ENCODE peak calls at places on chromosomes 1 and 21, in seven cellular contexts. M is B cell, A is Panc1, O is heart left ventricle, Z is IMR-90, F is activated B cell treated with CpG ODN at 0.5 μM for 24 hours, P is cardiac fibroblast. X is an unnamed sample.
A peak's percentile ranks its signal among the peaks of the same experiment; 100 is the strongest.

GRCh38 chr21:28235169-28235892 is 757.3 kb downstream of the LTN1 start:
- DNase-seq in M (no peak), F (no peak), P (no peak), A (no peak), Z (no peak), O (no peak), X (no peak)

GRCh38 chr1:109760581-109761226 is 3.0 kb downstream of the EPS8L3 start:
- DNase-seq in Z (no peak), M (no peak), O (peak; percentile 2), F (no peak), P (no peak), A (no peak), X (no peak)

GRCh38 chr1:196951711-196952394 is 8.3 kb downstream of the CFHR2 start:
- DNase-seq in M (no peak), F (no peak), Z (peak; percentile 13), O (no peak), A (no peak), P (peak; percentile 14), X (no peak)

GRCh38 chr1:30817548-30817947 is 60.0 kb upstream of the LAPTM5 start:
- DNase-seq in P (no peak), F (no peak), M (no peak), A (no peak), Z (no peak), O (no peak), X (no peak)

GRCh38 chr1:91704746-91705145 is 181.2 kb downstream of the TGFBR3 start:
- DNase-seq in F (no peak), Z (no peak), O (no peak), A (no peak), M (no peak), P (no peak), X (no peak)

GRCh38 chr1:107963601-107964396 is 1.2 kb downstream of the VAV3 start:
- DNase-seq in F (peak; percentile 70), M (peak; percentile 62), P (peak; percentile 20), Z (no peak), O (peak; percentile 29), A (no peak), X (no peak)

GRCh38 chr1:183093821-183094287 is 70.6 kb downstream of the LAMC1 start:
- DNase-seq in M (no peak), O (no peak), A (no peak), F (no peak), P (peak; percentile 70), Z (peak; percentile 82), X (no peak)

GRCh38 chr1:243320224-243320623 is 64.4 kb downstream of the SDCCAG8 start:
- DNase-seq in P (no peak), O (no peak), F (no peak), Z (no peak), M (no peak), A (no peak), X (no peak)

GRCh38 chr21:27645285-27645684 is 678.4 kb upstream of the ADAMTS5 start:
- DNase-seq in Z (peak; percentile 47), F (no peak), O (no peak), A (no peak), P (peak; percentile 75), M (no peak), X (no peak)

GRCh38 chr1:198788561-198789064 is 149.8 kb downstream of the PTPRC start:
- DNase-seq in A (no peak), O (no peak), M (no peak), Z (no peak), P (peak; percentile 20), F (no peak), X (no peak)

GRCh38 chr1:36161656-36162531 is 5.9 kb downstream of the MAP7D1 start:
- DNase-seq in M (peak; percentile 81), O (no peak), Z (no peak), P (peak; percentile 81), F (peak; percentile 50), A (no peak), X (no peak)

GRCh38 chr1:184482113-184482512 is 95.3 kb downstream of the C1orf21 start:
- DNase-seq in Z (peak; percentile 44), F (no peak), P (no peak), O (peak; percentile 75), M (no peak), A (no peak), X (no peak)

GRCh38 chr1:171805395-171806115 is 24.1 kb downstream of the METTL13 start:
- DNase-seq in P (no peak), A (no peak), M (no peak), F (no peak), O (no peak), Z (no peak), X (no peak)

GRCh38 chr21:34846214-34846575 is 177.4 kb downstream of the CLIC6 start:
- DNase-seq in O (no peak), P (no peak), A (no peak), F (no peak), Z (no peak), M (no peak), X (no peak)

GRCh38 chr1:229887043-229887822 is 179.8 kb upstream of the GALNT2 start:
- DNase-seq in A (no peak), O (peak; percentile 52), Z (no peak), M (no peak), F (no peak), P (no peak), X (no peak)

DNA sequence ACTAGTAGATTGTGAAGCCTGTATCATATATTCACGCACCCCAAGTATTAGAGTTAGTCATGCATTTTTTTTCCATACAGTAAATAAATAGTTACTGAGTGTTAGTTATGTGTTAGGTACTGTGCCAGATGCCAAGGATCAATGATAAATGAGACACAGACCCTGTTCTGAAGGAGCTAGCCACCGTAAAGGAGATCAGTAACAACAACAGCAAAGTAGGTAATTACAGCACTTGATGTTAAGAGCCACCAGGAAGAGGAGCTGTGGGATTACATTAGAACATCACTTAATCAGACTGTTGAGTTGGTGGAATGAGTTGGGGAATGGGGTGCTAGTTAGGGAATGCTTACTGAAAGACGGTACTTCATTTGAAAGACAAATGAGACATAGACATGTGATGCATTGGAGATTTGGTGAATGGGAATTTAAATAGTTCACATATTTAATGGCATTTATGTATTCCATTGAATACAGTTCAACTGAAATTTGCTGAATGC is 21.0 kb downstream of the PRKAA2 start:
- DNase-seq in A (no peak), P (no peak), F (no peak), M (no peak), O (no peak), Z (no peak), X (no peak)
- TF ChIP-seq CTCF in A (no peak), P (no peak), F (no peak), M (no peak), O (no peak), Z (no peak), X (no peak)

GRCh38 chr1:201551096-201551495 is 12.2 kb downstream of the NAV1 start:
- DNase-seq in F (no peak), O (no peak), Z (no peak), P (no peak), A (no peak), M (no peak), X (no peak)
- TF ChIP-seq CTCF in F (no peak), O (no peak), Z (no peak), P (no peak), A (no peak), M (no peak), X (no peak)

GRCh38 chr1:247268390-247269045 is 12.6 kb downstream of the VN1R5 start:
- DNase-seq in Z (peak; percentile 13), F (no peak), A (no peak), P (peak; percentile 28), M (no peak), O (no peak), X (no peak)
- TF ChIP-seq CTCF in Z (no peak), F (no peak), A (no peak), P (no peak), M (no peak), O (no peak), X (no peak)

GRCh38 chr1:227058321-227058751 is 118.2 kb downstream of the COQ8A start:
- DNase-seq in F (no peak), Z (peak; percentile 80), M (no peak), O (no peak), P (peak; percentile 76), A (no peak), X (no peak)

GRCh38 chr1:227062306-227062705 is 122.2 kb downstream of the COQ8A start:
- DNase-seq in P (no peak), Z (no peak), A (no peak), O (no peak), M (no peak), F (no peak), X (no peak)

GRCh38 chr1:227059076-227059475 is 119.0 kb downstream of the COQ8A start:
- DNase-seq in Z (no peak), F (no peak), P (no peak), M (no peak), O (no peak), A (no peak), X (no peak)
- TF ChIP-seq CTCF in Z (no peak), F (no peak), P (no peak), M (no peak), O (no peak), A (no peak), X (no peak)

DNA sequence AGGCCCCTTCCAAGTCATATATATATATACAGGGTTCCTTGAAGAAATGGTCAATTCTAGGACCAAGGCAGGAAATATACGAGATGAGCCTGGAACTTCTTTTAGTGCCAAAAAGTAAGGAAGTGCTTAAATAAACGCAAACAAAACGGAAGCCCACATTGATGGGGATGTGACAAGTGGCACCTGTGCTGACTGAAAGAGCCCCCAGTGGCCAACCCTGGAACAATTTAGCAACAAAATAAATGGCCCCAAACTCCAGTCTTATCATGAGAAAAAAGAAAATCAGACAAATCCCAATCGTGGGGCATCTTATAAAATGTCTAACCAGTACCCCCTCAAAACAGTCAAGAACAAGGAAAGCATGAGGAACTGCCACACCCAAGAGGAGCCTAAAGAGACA is 17.7 kb downstream of the PLA2G5 start:
- DNase-seq in A (no peak), O (no peak), M (no peak), Z (no peak), F (no peak), P (no peak), X (no peak)
- TF ChIP-seq CTCF in A (no peak), O (no peak), M (peak; percentile 46), Z (no peak), F (no peak), P (no peak), X (no peak)

DNA sequence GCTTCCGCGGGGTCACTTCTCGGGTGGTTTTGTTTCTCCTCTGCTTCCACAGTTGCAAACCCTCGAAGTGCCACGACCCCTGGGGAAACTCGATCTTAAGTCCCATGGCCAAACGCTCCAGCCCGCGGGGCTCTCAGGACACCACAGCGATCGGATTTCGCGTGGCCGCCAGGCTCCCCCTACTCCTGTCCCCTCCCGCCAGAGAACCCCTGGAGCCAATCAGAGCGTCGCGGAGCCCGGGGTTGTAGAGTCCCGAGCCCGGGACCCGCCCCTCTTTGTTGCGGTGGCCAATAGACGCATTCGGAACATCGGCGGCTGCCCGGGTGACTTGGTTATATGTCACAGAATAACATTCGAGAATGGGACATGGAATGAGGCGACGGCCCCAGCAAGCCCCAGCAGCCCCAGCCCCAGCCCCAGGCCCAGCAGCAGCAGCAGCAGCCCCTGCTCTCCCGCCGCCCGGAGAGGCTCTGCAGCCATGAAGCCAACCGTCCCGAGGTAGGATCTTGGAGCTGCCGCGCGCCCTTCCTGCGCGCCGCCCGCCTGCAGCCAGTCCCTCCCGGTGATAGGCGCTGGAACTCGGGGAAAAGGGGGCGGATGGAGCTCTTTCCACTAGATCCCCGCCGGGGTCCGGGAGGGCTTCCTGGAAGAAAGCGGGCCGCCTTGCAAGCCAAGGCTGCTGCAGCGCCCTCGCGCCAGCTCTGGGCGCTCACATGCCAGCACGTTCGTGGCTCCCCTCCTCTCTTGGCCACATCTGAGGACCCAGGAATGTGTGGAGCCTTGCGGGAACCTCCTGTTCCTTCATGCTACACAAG is at the start of gene VASH2:
- DNase-seq in Z (peak; percentile 74), O (peak; percentile 84), P (peak; percentile 65), A (no peak), F (peak; percentile 53), M (peak; percentile 88), X (peak; percentile 71)
- TF ChIP-seq CTCF in Z (no peak), O (no peak), P (no peak), A (no peak), F (no peak), M (no peak), X (no peak)